ENCODE peak calls at places on chromosome X, in five cellular contexts. One of them, this sample, is unnamed.

GRCh38 chrX:101999644-102000539 is 68.1 kb upstream of the ZMAT1 start:
- DNase-seq in astrocyte: no peak
- DNase-seq in ELF-1: peak
- DNase-seq in activated B cell treated with CpG ODN at 0.5 μM for 24 hours: no peak
- DNase-seq in ACHN: no peak
- DNase-seq in this sample: no peak

GRCh38 chrX:13721819-13722527 is 12.4 kb downstream of the TRAPPC2 start:
- DNase-seq in astrocyte: peak
- DNase-seq in ELF-1: no peak
- DNase-seq in activated B cell treated with CpG ODN at 0.5 μM for 24 hours: no peak
- DNase-seq in ACHN: no peak
- DNase-seq in this sample: no peak

GRCh38 chrX:519741-520140 is 110.8 kb upstream of the SHOX start:
- DNase-seq in astrocyte: no peak
- DNase-seq in ELF-1: no peak
- DNase-seq in activated B cell treated with CpG ODN at 0.5 μM for 24 hours: no peak
- DNase-seq in ACHN: no peak
- DNase-seq in this sample: no peak

GRCh38 chrX:47690175-47690574 is 31.2 kb upstream of the UXT start:
- DNase-seq in astrocyte: no peak
- DNase-seq in ELF-1: no peak
- DNase-seq in activated B cell treated with CpG ODN at 0.5 μM for 24 hours: no peak
- DNase-seq in ACHN: no peak
- DNase-seq in this sample: no peak

GRCh38 chrX:9597361-9598035 is 132.6 kb downstream of the TBL1X start:
- DNase-seq in astrocyte: no peak
- DNase-seq in ELF-1: no peak
- DNase-seq in activated B cell treated with CpG ODN at 0.5 μM for 24 hours: no peak
- DNase-seq in ACHN: no peak
- DNase-seq in this sample: no peak

GRCh38 chrX:155881158-155881993 is at the start of gene VAMP7:
- DNase-seq in astrocyte: peak
- DNase-seq in ELF-1: peak
- DNase-seq in activated B cell treated with CpG ODN at 0.5 μM for 24 hours: peak
- DNase-seq in ACHN: peak
- DNase-seq in this sample: peak

GRCh38 chrX:55778322-55778721 is 60.8 kb downstream of the RRAGB start:
- DNase-seq in astrocyte: no peak
- DNase-seq in ELF-1: peak
- DNase-seq in activated B cell treated with CpG ODN at 0.5 μM for 24 hours: no peak
- DNase-seq in ACHN: no peak
- DNase-seq in this sample: no peak

GRCh38 chrX:40971736-40972135 is 113.5 kb upstream of the USP9X start:
- DNase-seq in astrocyte: no peak
- DNase-seq in ELF-1: peak
- DNase-seq in activated B cell treated with CpG ODN at 0.5 μM for 24 hours: no peak
- DNase-seq in ACHN: no peak
- DNase-seq in this sample: no peak

GRCh38 chrX:2732076-2732475 is 19.8 kb upstream of the XG start:
- DNase-seq in astrocyte: no peak
- DNase-seq in ELF-1: no peak
- DNase-seq in activated B cell treated with CpG ODN at 0.5 μM for 24 hours: no peak
- DNase-seq in ACHN: no peak
- DNase-seq in this sample: no peak

GRCh38 chrX:120517936-120518335 is 42.8 kb downstream of the CUL4B start:
- DNase-seq in astrocyte: peak
- DNase-seq in ELF-1: no peak
- DNase-seq in activated B cell treated with CpG ODN at 0.5 μM for 24 hours: no peak
- DNase-seq in ACHN: peak
- DNase-seq in this sample: no peak

GRCh38 chrX:97529801-97530200 is 646.1 kb downstream of the RPA4 start:
- DNase-seq in astrocyte: peak
- DNase-seq in ELF-1: no peak
- DNase-seq in activated B cell treated with CpG ODN at 0.5 μM for 24 hours: no peak
- DNase-seq in ACHN: no peak
- DNase-seq in this sample: no peak

GRCh38 chrX:114611018-114611619 is 27.2 kb downstream of the HTR2C start:
- DNase-seq in astrocyte: peak
- DNase-seq in ELF-1: no peak
- DNase-seq in activated B cell treated with CpG ODN at 0.5 μM for 24 hours: no peak
- DNase-seq in ACHN: peak
- DNase-seq in this sample: no peak

GRCh38 chrX:1536712-1537030 is 314 bp downstream of the P2RY8 start:
- DNase-seq in astrocyte: no peak
- DNase-seq in ELF-1: no peak
- DNase-seq in activated B cell treated with CpG ODN at 0.5 μM for 24 hours: no peak
- DNase-seq in ACHN: no peak
- DNase-seq in this sample: no peak

GRCh38 chrX:769796-770195 is 139.2 kb downstream of the SHOX start:
- DNase-seq in astrocyte: no peak
- DNase-seq in ELF-1: peak
- DNase-seq in activated B cell treated with CpG ODN at 0.5 μM for 24 hours: no peak
- DNase-seq in ACHN: no peak
- DNase-seq in this sample: no peak

GRCh38 chrX:150044556-150044955 is 106.3 kb upstream of the EOLA2 start:
- DNase-seq in astrocyte: peak
- DNase-seq in ELF-1: peak
- DNase-seq in activated B cell treated with CpG ODN at 0.5 μM for 24 hours: no peak
- DNase-seq in ACHN: no peak
- DNase-seq in this sample: no peak

GRCh38 chrX:13283968-13284914 is 35.6 kb downstream of the ATXN3L start:
- DNase-seq in astrocyte: peak
- DNase-seq in ELF-1: peak
- DNase-seq in activated B cell treated with CpG ODN at 0.5 μM for 24 hours: no peak
- DNase-seq in ACHN: no peak
- DNase-seq in this sample: no peak

GRCh38 chrX:70166601-70167590 is 10.4 kb upstream of the DGAT2L6 start:
- DNase-seq in astrocyte: peak
- DNase-seq in ELF-1: peak
- DNase-seq in activated B cell treated with CpG ODN at 0.5 μM for 24 hours: no peak
- DNase-seq in ACHN: peak
- DNase-seq in this sample: no peak

GRCh38 chrX:53716328-53717088 is 30.0 kb upstream of the HUWE1 start:
- DNase-seq in astrocyte: peak
- DNase-seq in ELF-1: no peak
- DNase-seq in activated B cell treated with CpG ODN at 0.5 μM for 24 hours: no peak
- DNase-seq in ACHN: no peak
- DNase-seq in this sample: no peak

GRCh38 chrX:77160301-77160700 is 286.9 kb upstream of the FGF16 start:
- DNase-seq in astrocyte: no peak
- DNase-seq in ELF-1: peak
- DNase-seq in activated B cell treated with CpG ODN at 0.5 μM for 24 hours: no peak
- DNase-seq in ACHN: no peak
- DNase-seq in this sample: no peak

GRCh38 chrX:3262906-3263305 is 83.5 kb downstream of the MXRA5 start:
- DNase-seq in astrocyte: peak
- DNase-seq in ELF-1: peak
- DNase-seq in activated B cell treated with CpG ODN at 0.5 μM for 24 hours: no peak
- DNase-seq in ACHN: peak
- DNase-seq in this sample: no peak

GRCh38 chrX:916235-916609 is 285.6 kb downstream of the SHOX start:
- DNase-seq in astrocyte: no peak
- DNase-seq in ELF-1: no peak
- DNase-seq in activated B cell treated with CpG ODN at 0.5 μM for 24 hours: no peak
- DNase-seq in ACHN: no peak
- DNase-seq in this sample: no peak

GRCh38 chrX:28910501-28910900 is 323.3 kb downstream of the IL1RAPL1 start:
- DNase-seq in astrocyte: peak
- DNase-seq in ELF-1: no peak
- DNase-seq in activated B cell treated with CpG ODN at 0.5 μM for 24 hours: no peak
- DNase-seq in ACHN: no peak
- DNase-seq in this sample: no peak

GRCh38 chrX:131783555-131784338 is 239.4 kb upstream of the STK26 start:
- DNase-seq in astrocyte: peak
- DNase-seq in ELF-1: peak
- DNase-seq in activated B cell treated with CpG ODN at 0.5 μM for 24 hours: no peak
- DNase-seq in ACHN: no peak
- DNase-seq in this sample: no peak

GRCh38 chrX:23840674-23841073 is 57.7 kb downstream of the SAT1 start:
- DNase-seq in astrocyte: no peak
- DNase-seq in ELF-1: no peak
- DNase-seq in activated B cell treated with CpG ODN at 0.5 μM for 24 hours: no peak
- DNase-seq in ACHN: no peak
- DNase-seq in this sample: no peak

GRCh38 chrX:41481264-41482109 is 34.3 kb downstream of the NYX start:
- DNase-seq in astrocyte: no peak
- DNase-seq in ELF-1: peak
- DNase-seq in activated B cell treated with CpG ODN at 0.5 μM for 24 hours: no peak
- DNase-seq in ACHN: peak
- DNase-seq in this sample: no peak

GRCh38 chrX:152632445-152633097 is 5.1 kb upstream of the GABRQ start:
- DNase-seq in astrocyte: no peak
- DNase-seq in ELF-1: peak
- DNase-seq in activated B cell treated with CpG ODN at 0.5 μM for 24 hours: no peak
- DNase-seq in ACHN: peak
- DNase-seq in this sample: no peak

GRCh38 chrX:46676399-46677351 is 82.2 kb downstream of the SLC9A7 start:
- DNase-seq in astrocyte: no peak
- DNase-seq in ELF-1: no peak
- DNase-seq in activated B cell treated with CpG ODN at 0.5 μM for 24 hours: no peak
- DNase-seq in ACHN: no peak
- DNase-seq in this sample: no peak

GRCh38 chrX:110786486-110786885 is 9.1 kb downstream of the CHRDL1 start:
- DNase-seq in astrocyte: peak
- DNase-seq in ELF-1: no peak
- DNase-seq in activated B cell treated with CpG ODN at 0.5 μM for 24 hours: no peak
- DNase-seq in ACHN: peak
- DNase-seq in this sample: no peak

GRCh38 chrX:97168646-97169045 is 284.9 kb downstream of the RPA4 start:
- DNase-seq in astrocyte: no peak
- DNase-seq in ELF-1: no peak
- DNase-seq in activated B cell treated with CpG ODN at 0.5 μM for 24 hours: no peak
- DNase-seq in ACHN: no peak
- DNase-seq in this sample: no peak

GRCh38 chrX:40938418-40938817 is 146.8 kb upstream of the USP9X start:
- DNase-seq in astrocyte: peak
- DNase-seq in ELF-1: no peak
- DNase-seq in activated B cell treated with CpG ODN at 0.5 μM for 24 hours: no peak
- DNase-seq in ACHN: no peak
- DNase-seq in this sample: no peak

GRCh38 chrX:30065226-30065625 is 150.1 kb upstream of the MAGEB2 start:
- DNase-seq in astrocyte: peak
- DNase-seq in ELF-1: no peak
- DNase-seq in activated B cell treated with CpG ODN at 0.5 μM for 24 hours: no peak
- DNase-seq in ACHN: no peak
- DNase-seq in this sample: no peak